ENCODE peak calls at places on chromosomes 11 and 22, in seven cellular contexts. One of them, this sample, is unnamed.

GRCh38 chr11:126817523-126818450 is 182.8 kb downstream of the KIRREL3 start:
- DNase-seq in cardiac fibroblast: no peak
- DNase-seq in adrenal gland: no peak
- DNase-seq in endothelial cell of umbilical vein: no peak
- DNase-seq in sigmoid colon: no peak
- DNase-seq in epithelial cell of proximal tubule: no peak
- DNase-seq in upper lobe of left lung: no peak
- DNase-seq in this sample: no peak

GRCh38 chr11:16605971-16606783 is 132.3 kb upstream of the C11orf58 start:
- DNase-seq in cardiac fibroblast: peak; percentile 91
- DNase-seq in adrenal gland: peak; percentile 88
- DNase-seq in endothelial cell of umbilical vein: peak; percentile 91
- DNase-seq in sigmoid colon: peak; percentile 91
- DNase-seq in epithelial cell of proximal tubule: peak; percentile 82
- DNase-seq in upper lobe of left lung: no peak
- DNase-seq in this sample: peak; percentile 83

GRCh38 chr11:114987171-114987760 is 308.9 kb downstream of the NXPE2 start:
- DNase-seq in cardiac fibroblast: no peak
- DNase-seq in adrenal gland: peak; percentile 56
- DNase-seq in endothelial cell of umbilical vein: no peak
- DNase-seq in sigmoid colon: no peak
- DNase-seq in epithelial cell of proximal tubule: no peak
- DNase-seq in upper lobe of left lung: no peak
- DNase-seq in this sample: no peak

GRCh38 chr11:117839234-117839882 is 14.8 kb upstream of the FXYD2 start:
- DNase-seq in cardiac fibroblast: no peak
- DNase-seq in adrenal gland: no peak
- DNase-seq in endothelial cell of umbilical vein: no peak
- DNase-seq in sigmoid colon: peak; percentile 25
- DNase-seq in epithelial cell of proximal tubule: no peak
- DNase-seq in upper lobe of left lung: no peak
- DNase-seq in this sample: no peak

GRCh38 chr22:29750029-29750428 is 16.8 kb downstream of the ZMAT5 start:
- DNase-seq in cardiac fibroblast: no peak
- DNase-seq in adrenal gland: no peak
- DNase-seq in endothelial cell of umbilical vein: no peak
- DNase-seq in sigmoid colon: no peak
- DNase-seq in epithelial cell of proximal tubule: no peak
- DNase-seq in upper lobe of left lung: no peak
- DNase-seq in this sample: no peak

GRCh38 chr11:64834723-64835615 is 9.5 kb downstream of the CDC42BPG start:
- DNase-seq in cardiac fibroblast: peak; percentile 51
- DNase-seq in adrenal gland: peak; percentile 89
- DNase-seq in endothelial cell of umbilical vein: no peak
- DNase-seq in sigmoid colon: no peak
- DNase-seq in epithelial cell of proximal tubule: no peak
- DNase-seq in upper lobe of left lung: peak; percentile 88
- DNase-seq in this sample: no peak

GRCh38 chr11:64152841-64153691 is 12.8 kb downstream of the MACROD1 start:
- DNase-seq in cardiac fibroblast: peak; percentile 49
- DNase-seq in adrenal gland: peak; percentile 46
- DNase-seq in endothelial cell of umbilical vein: peak; percentile 42
- DNase-seq in sigmoid colon: peak; percentile 81
- DNase-seq in epithelial cell of proximal tubule: no peak
- DNase-seq in upper lobe of left lung: peak; percentile 95
- DNase-seq in this sample: peak; percentile 57

GRCh38 chr11:65868076-65868667 is 4.4 kb downstream of the EFEMP2 start:
- DNase-seq in cardiac fibroblast: no peak
- DNase-seq in adrenal gland: no peak
- DNase-seq in endothelial cell of umbilical vein: no peak
- DNase-seq in sigmoid colon: peak; percentile 70
- DNase-seq in epithelial cell of proximal tubule: no peak
- DNase-seq in upper lobe of left lung: peak; percentile 52
- DNase-seq in this sample: no peak

GRCh38 chr11:58006940-58007339 is 16.7 kb upstream of the OR9Q1 start:
- DNase-seq in cardiac fibroblast: peak; percentile 6
- DNase-seq in adrenal gland: no peak
- DNase-seq in endothelial cell of umbilical vein: peak; percentile 76
- DNase-seq in sigmoid colon: no peak
- DNase-seq in epithelial cell of proximal tubule: peak; percentile 90
- DNase-seq in upper lobe of left lung: no peak
- DNase-seq in this sample: no peak

GRCh38 chr11:66126808-66127555 is 56.9 kb downstream of the PACS1 start:
- DNase-seq in cardiac fibroblast: peak; percentile 87
- DNase-seq in adrenal gland: peak; percentile 55
- DNase-seq in endothelial cell of umbilical vein: peak; percentile 76
- DNase-seq in sigmoid colon: peak; percentile 72
- DNase-seq in epithelial cell of proximal tubule: no peak
- DNase-seq in upper lobe of left lung: no peak
- DNase-seq in this sample: peak; percentile 45

GRCh38 chr11:130677486-130678153 is 229.2 kb downstream of the ADAMTS15 start:
- DNase-seq in cardiac fibroblast: peak; percentile 96
- DNase-seq in adrenal gland: no peak
- DNase-seq in endothelial cell of umbilical vein: no peak
- DNase-seq in sigmoid colon: no peak
- DNase-seq in epithelial cell of proximal tubule: peak; percentile 87
- DNase-seq in upper lobe of left lung: no peak
- DNase-seq in this sample: no peak

GRCh38 chr11:114053406-114053805 is 6.1 kb upstream of the ZBTB16 start:
- DNase-seq in cardiac fibroblast: no peak
- DNase-seq in adrenal gland: no peak
- DNase-seq in endothelial cell of umbilical vein: no peak
- DNase-seq in sigmoid colon: peak; percentile 58
- DNase-seq in epithelial cell of proximal tubule: no peak
- DNase-seq in upper lobe of left lung: no peak
- DNase-seq in this sample: no peak

GRCh38 chr11:100821198-100821597 is 134.1 kb downstream of the ARHGAP42 start:
- DNase-seq in cardiac fibroblast: no peak
- DNase-seq in adrenal gland: no peak
- DNase-seq in endothelial cell of umbilical vein: no peak
- DNase-seq in sigmoid colon: no peak
- DNase-seq in epithelial cell of proximal tubule: no peak
- DNase-seq in upper lobe of left lung: no peak
- DNase-seq in this sample: no peak

GRCh38 chr11:70134490-70134889 is 56.4 kb downstream of the ANO1 start:
- DNase-seq in cardiac fibroblast: no peak
- DNase-seq in adrenal gland: no peak
- DNase-seq in endothelial cell of umbilical vein: no peak
- DNase-seq in sigmoid colon: no peak
- DNase-seq in epithelial cell of proximal tubule: no peak
- DNase-seq in upper lobe of left lung: no peak
- DNase-seq in this sample: no peak

GRCh38 chr22:22770280-22770871 is 117.2 kb upstream of the IGLL5 start:
- DNase-seq in cardiac fibroblast: peak; percentile 36
- DNase-seq in adrenal gland: peak; percentile 51
- DNase-seq in endothelial cell of umbilical vein: peak; percentile 48
- DNase-seq in sigmoid colon: no peak
- DNase-seq in epithelial cell of proximal tubule: no peak
- DNase-seq in upper lobe of left lung: no peak
- DNase-seq in this sample: peak; percentile 49

GRCh38 chr11:69140635-69141034 is 15.1 kb upstream of the SMIM38 start:
- DNase-seq in cardiac fibroblast: no peak
- DNase-seq in adrenal gland: no peak
- DNase-seq in endothelial cell of umbilical vein: no peak
- DNase-seq in sigmoid colon: no peak
- DNase-seq in epithelial cell of proximal tubule: no peak
- DNase-seq in upper lobe of left lung: no peak
- DNase-seq in this sample: no peak

GRCh38 chr11:99020324-99021225 is at the start of gene CNTN5:
- DNase-seq in cardiac fibroblast: peak; percentile 46
- DNase-seq in adrenal gland: peak; percentile 28
- DNase-seq in endothelial cell of umbilical vein: no peak
- DNase-seq in sigmoid colon: no peak
- DNase-seq in epithelial cell of proximal tubule: peak; percentile 7
- DNase-seq in upper lobe of left lung: peak; percentile 89
- DNase-seq in this sample: no peak

GRCh38 chr11:121265586-121265985 is 27.0 kb upstream of the SC5D start:
- DNase-seq in cardiac fibroblast: no peak
- DNase-seq in adrenal gland: no peak
- DNase-seq in endothelial cell of umbilical vein: no peak
- DNase-seq in sigmoid colon: no peak
- DNase-seq in epithelial cell of proximal tubule: no peak
- DNase-seq in upper lobe of left lung: peak; percentile 3
- DNase-seq in this sample: no peak

GRCh38 chr11:117333921-117334320 is 6.3 kb downstream of the CEP164 start:
- DNase-seq in cardiac fibroblast: no peak
- DNase-seq in adrenal gland: no peak
- DNase-seq in endothelial cell of umbilical vein: no peak
- DNase-seq in sigmoid colon: no peak
- DNase-seq in epithelial cell of proximal tubule: no peak
- DNase-seq in upper lobe of left lung: no peak
- DNase-seq in this sample: no peak

GRCh38 chr11:94151311-94151710 is 22.7 kb downstream of the PANX1 start:
- DNase-seq in cardiac fibroblast: no peak
- DNase-seq in adrenal gland: no peak
- DNase-seq in endothelial cell of umbilical vein: no peak
- DNase-seq in sigmoid colon: no peak
- DNase-seq in epithelial cell of proximal tubule: no peak
- DNase-seq in upper lobe of left lung: no peak
- DNase-seq in this sample: no peak

GRCh38 chr11:9276571-9276970 is 11.4 kb upstream of the DENND5A start:
- DNase-seq in cardiac fibroblast: no peak
- DNase-seq in adrenal gland: no peak
- DNase-seq in endothelial cell of umbilical vein: no peak
- DNase-seq in sigmoid colon: no peak
- DNase-seq in epithelial cell of proximal tubule: no peak
- DNase-seq in upper lobe of left lung: no peak
- DNase-seq in this sample: no peak

GRCh38 chr11:121595717-121596156 is 143.0 kb upstream of the SORL1-AS1 start:
- DNase-seq in cardiac fibroblast: peak; percentile 98
- DNase-seq in adrenal gland: no peak
- DNase-seq in endothelial cell of umbilical vein: no peak
- DNase-seq in sigmoid colon: peak; percentile 86
- DNase-seq in epithelial cell of proximal tubule: peak; percentile 44
- DNase-seq in upper lobe of left lung: no peak
- DNase-seq in this sample: no peak

GRCh38 chr11:62054484-62055121 is 69.2 kb upstream of the INCENP start:
- DNase-seq in cardiac fibroblast: peak; percentile 78
- DNase-seq in adrenal gland: no peak
- DNase-seq in endothelial cell of umbilical vein: peak; percentile 38
- DNase-seq in sigmoid colon: peak; percentile 69
- DNase-seq in epithelial cell of proximal tubule: no peak
- DNase-seq in upper lobe of left lung: no peak
- DNase-seq in this sample: no peak

GRCh38 chr11:48093795-48094642 is 113.7 kb downstream of the PTPRJ start:
- DNase-seq in cardiac fibroblast: peak; percentile 33
- DNase-seq in adrenal gland: no peak
- DNase-seq in endothelial cell of umbilical vein: no peak
- DNase-seq in sigmoid colon: no peak
- DNase-seq in epithelial cell of proximal tubule: no peak
- DNase-seq in upper lobe of left lung: no peak
- DNase-seq in this sample: no peak

GRCh38 chr11:92480519-92480918 is 255.9 kb downstream of the FAT3 start:
- DNase-seq in cardiac fibroblast: no peak
- DNase-seq in adrenal gland: no peak
- DNase-seq in endothelial cell of umbilical vein: no peak
- DNase-seq in sigmoid colon: no peak
- DNase-seq in epithelial cell of proximal tubule: no peak
- DNase-seq in upper lobe of left lung: no peak
- DNase-seq in this sample: no peak

GRCh38 chr11:103907548-103908455 is 128.6 kb upstream of the DDI1 start:
- DNase-seq in cardiac fibroblast: peak; percentile 67
- DNase-seq in adrenal gland: no peak
- DNase-seq in endothelial cell of umbilical vein: peak; percentile 88
- DNase-seq in sigmoid colon: no peak
- DNase-seq in epithelial cell of proximal tubule: no peak
- DNase-seq in upper lobe of left lung: no peak
- DNase-seq in this sample: no peak

GRCh38 chr11:72080326-72081183 is at the start of the genes LRRC51 and NUMA1:
- DNase-seq in cardiac fibroblast: peak; percentile 100
- DNase-seq in adrenal gland: peak; percentile 100
- DNase-seq in endothelial cell of umbilical vein: peak; percentile 100
- DNase-seq in sigmoid colon: peak; percentile 100
- DNase-seq in epithelial cell of proximal tubule: peak; percentile 97
- DNase-seq in upper lobe of left lung: peak; percentile 94
- DNase-seq in this sample: peak; percentile 100

DNA sequence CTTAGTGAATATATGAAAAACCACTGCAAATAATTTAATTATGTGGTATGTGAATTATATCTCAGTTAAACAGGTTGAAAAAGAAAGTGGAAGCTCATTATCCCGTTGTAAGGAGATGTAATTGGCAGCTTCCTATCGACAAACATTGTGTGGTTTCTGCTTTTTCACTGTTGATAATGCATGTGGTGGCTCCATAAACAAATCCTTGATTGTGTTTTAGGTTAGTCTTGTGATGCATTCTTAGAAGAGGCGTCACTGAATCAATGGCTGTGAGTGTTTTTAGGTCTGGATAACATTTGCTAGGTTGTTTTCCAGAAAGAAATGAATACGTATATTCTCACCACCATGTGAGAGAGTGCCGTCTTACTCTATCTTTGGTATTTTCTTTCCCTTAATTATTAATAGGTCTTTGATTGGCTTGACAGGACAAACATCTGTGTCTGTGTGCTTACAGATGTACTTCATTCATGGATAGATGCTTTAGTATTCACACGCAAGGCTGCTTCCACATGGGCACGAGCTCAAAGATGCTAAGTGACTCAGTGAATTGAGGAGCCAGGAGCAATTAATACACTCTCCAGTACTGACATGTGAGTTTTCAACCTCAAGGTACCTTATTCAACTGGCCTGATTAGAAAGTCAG is 166.7 kb downstream of the TBC1D22A start:
- DNase-seq in cardiac fibroblast: no peak
- DNase-seq in adrenal gland: no peak
- DNase-seq in endothelial cell of umbilical vein: no peak
- DNase-seq in sigmoid colon: no peak
- DNase-seq in epithelial cell of proximal tubule: peak; percentile 18
- DNase-seq in upper lobe of left lung: no peak
- DNase-seq in this sample: no peak
- TF ChIP-seq CTCF in cardiac fibroblast: no peak
- TF ChIP-seq CTCF in adrenal gland: no peak
- TF ChIP-seq CTCF in endothelial cell of umbilical vein: no peak
- TF ChIP-seq CTCF in sigmoid colon: no peak
- TF ChIP-seq CTCF in epithelial cell of proximal tubule: no peak
- TF ChIP-seq CTCF in upper lobe of left lung: no peak
- TF ChIP-seq CTCF in this sample: no peak

GRCh38 chr11:1226226-1226961 is 3.5 kb downstream of the MUC5B start:
- DNase-seq in cardiac fibroblast: no peak
- DNase-seq in adrenal gland: no peak
- DNase-seq in endothelial cell of umbilical vein: no peak
- DNase-seq in sigmoid colon: peak; percentile 64
- DNase-seq in epithelial cell of proximal tubule: no peak
- DNase-seq in upper lobe of left lung: peak; percentile 74
- DNase-seq in this sample: peak; percentile 16
- TF ChIP-seq CTCF in cardiac fibroblast: no peak
- TF ChIP-seq CTCF in adrenal gland: no peak
- TF ChIP-seq CTCF in endothelial cell of umbilical vein: no peak
- TF ChIP-seq CTCF in sigmoid colon: no peak
- TF ChIP-seq CTCF in epithelial cell of proximal tubule: peak; percentile 15
- TF ChIP-seq CTCF in upper lobe of left lung: no peak
- TF ChIP-seq CTCF in this sample: no peak

GRCh38 chr11:88281317-88281712 is 56.2 kb downstream of the CTSC start:
- DNase-seq in cardiac fibroblast: peak; percentile 48
- DNase-seq in adrenal gland: peak; percentile 29
- DNase-seq in endothelial cell of umbilical vein: no peak
- DNase-seq in sigmoid colon: no peak
- DNase-seq in epithelial cell of proximal tubule: peak; percentile 18
- DNase-seq in upper lobe of left lung: no peak
- DNase-seq in this sample: no peak
- TF ChIP-seq CTCF in cardiac fibroblast: peak; percentile 14
- TF ChIP-seq CTCF in adrenal gland: peak; percentile 48
- TF ChIP-seq CTCF in endothelial cell of umbilical vein: no peak
- TF ChIP-seq CTCF in sigmoid colon: no peak
- TF ChIP-seq CTCF in epithelial cell of proximal tubule: peak; percentile 56
- TF ChIP-seq CTCF in upper lobe of left lung: no peak
- TF ChIP-seq CTCF in this sample: no peak

GRCh38 chr11:60348116-60348515 is 21.1 kb downstream of the MS4A6E start:
- DNase-seq in cardiac fibroblast: no peak
- DNase-seq in adrenal gland: no peak
- DNase-seq in endothelial cell of umbilical vein: no peak
- DNase-seq in sigmoid colon: no peak
- DNase-seq in epithelial cell of proximal tubule: no peak
- DNase-seq in upper lobe of left lung: no peak
- DNase-seq in this sample: no peak
- TF ChIP-seq CTCF in cardiac fibroblast: no peak
- TF ChIP-seq CTCF in adrenal gland: no peak
- TF ChIP-seq CTCF in endothelial cell of umbilical vein: no peak
- TF ChIP-seq CTCF in sigmoid colon: no peak
- TF ChIP-seq CTCF in epithelial cell of proximal tubule: no peak
- TF ChIP-seq CTCF in upper lobe of left lung: no peak
- TF ChIP-seq CTCF in this sample: no peak